ENCODE peak calls at places on chromosomes 2 and 18, in four cellular contexts. One of them, this sample, is unnamed.

GRCh38 chr18:62651276-62652031 is 63.9 kb upstream of the PHLPP1 start:
- DNase-seq in NCI-H345: no peak
- DNase-seq in AG08395: no peak
- DNase-seq in CD4-positive, alpha-beta T cell: no peak
- DNase-seq in this sample: no peak

GRCh38 chr2:216989335-216990129 is 129.7 kb upstream of the TNP1 start:
- DNase-seq in NCI-H345: no peak
- DNase-seq in AG08395: no peak
- DNase-seq in CD4-positive, alpha-beta T cell: no peak
- DNase-seq in this sample: no peak

GRCh38 chr2:98482362-98482761 is 37.7 kb downstream of the INPP4A start:
- DNase-seq in NCI-H345: no peak
- DNase-seq in AG08395: no peak
- DNase-seq in CD4-positive, alpha-beta T cell: peak
- DNase-seq in this sample: no peak

GRCh38 chr2:216710531-216711282 is 15.4 kb upstream of the IGFBP5 start:
- DNase-seq in NCI-H345: no peak
- DNase-seq in AG08395: peak
- DNase-seq in CD4-positive, alpha-beta T cell: no peak
- DNase-seq in this sample: no peak

GRCh38 chr2:55093381-55093780 is 43.1 kb upstream of the RTN4 start:
- DNase-seq in NCI-H345: no peak
- DNase-seq in AG08395: no peak
- DNase-seq in CD4-positive, alpha-beta T cell: no peak
- DNase-seq in this sample: no peak

GRCh38 chr18:26549103-26549485 is 741 bp upstream of the KCTD1 start:
- DNase-seq in NCI-H345: no peak
- DNase-seq in AG08395: no peak
- DNase-seq in CD4-positive, alpha-beta T cell: no peak
- DNase-seq in this sample: no peak

GRCh38 chr2:227939271-227940027 is 68.0 kb downstream of the DAW1 start:
- DNase-seq in NCI-H345: peak
- DNase-seq in AG08395: peak
- DNase-seq in CD4-positive, alpha-beta T cell: no peak
- DNase-seq in this sample: no peak

GRCh38 chr2:18426174-18426573 is 134.3 kb downstream of the RDH14 start:
- DNase-seq in NCI-H345: no peak
- DNase-seq in AG08395: no peak
- DNase-seq in CD4-positive, alpha-beta T cell: no peak
- DNase-seq in this sample: no peak

GRCh38 chr2:231413456-231413855 is 17.9 kb downstream of the B3GNT7 start:
- DNase-seq in NCI-H345: no peak
- DNase-seq in AG08395: no peak
- DNase-seq in CD4-positive, alpha-beta T cell: no peak
- DNase-seq in this sample: no peak

GRCh38 chr2:37918742-37919186 is 6.3 kb upstream of the RMDN2 start:
- DNase-seq in NCI-H345: no peak
- DNase-seq in AG08395: no peak
- DNase-seq in CD4-positive, alpha-beta T cell: no peak
- DNase-seq in this sample: no peak